ENCODE peak calls at places on chromosomes 1 and 21, in four cellular contexts. C, D, X and U are unnamed samples.

GRCh38 chr1:156740679-156741612 is at the start of gene MRPL24:
- DNase-seq in C (peak; percentile 90), X (peak; percentile 98), D (peak; percentile 100), U (peak; percentile 94)

GRCh38 chr1:218517507-218517906 is 172.4 kb downstream of the TGFB2 start:
- DNase-seq in C (no peak), X (no peak), D (no peak), U (no peak)

GRCh38 chr1:39632491-39633417 is 6.7 kb downstream of the HEYL start:
- DNase-seq in X (no peak), C (no peak), D (peak; percentile 61), U (no peak)

GRCh38 chr1:181514298-181515290 is 31.3 kb downstream of the CACNA1E start:
- DNase-seq in C (no peak), X (no peak), D (no peak), U (no peak)

GRCh38 chr1:247043406-247043805 is 35.2 kb downstream of the ZNF670 start:
- DNase-seq in C (no peak), D (no peak), X (no peak), U (no peak)

GRCh38 chr1:88697503-88697902 is 13.4 kb downstream of the PKN2 start:
- DNase-seq in C (no peak), D (peak; percentile 40), X (no peak), U (no peak)

GRCh38 chr21:29441651-29442050 is 142.9 kb downstream of the BACH1 start:
- DNase-seq in D (no peak), C (no peak), X (no peak), U (no peak)

GRCh38 chr21:36591326-36591970 is 107.5 kb upstream of the SIM2 start:
- DNase-seq in C (no peak), D (no peak), X (no peak), U (no peak)

GRCh38 chr1:17844146-17844826 is 89.2 kb downstream of the ACTL8 start:
- DNase-seq in C (no peak), D (no peak), X (no peak), U (no peak)

GRCh38 chr1:99858881-99859280 is 8.7 kb downstream of the AGL start:
- DNase-seq in D (no peak), X (no peak), C (no peak), U (no peak)

GRCh38 chr1:222009105-222009730 is 267.3 kb upstream of the DUSP10 start:
- DNase-seq in X (no peak), C (no peak), D (no peak), U (peak; percentile 11)

GRCh38 chr21:43023175-43023574 is 48.8 kb downstream of the PKNOX1 start:
- DNase-seq in X (no peak), D (no peak), C (no peak), U (no peak)

GRCh38 chr21:37032877-37033471 is 26.5 kb downstream of the RIPPLY3 start:
- DNase-seq in X (peak; percentile 26), D (peak; percentile 66), C (no peak), U (no peak)

GRCh38 chr21:38797470-38797869 is 8.3 kb upstream of the ETS2 start:
- DNase-seq in D (peak; percentile 67), X (no peak), C (no peak), U (no peak)

GRCh38 chr21:16509466-16509865 is 779.7 kb downstream of the USP25 start:
- DNase-seq in X (no peak), D (peak; percentile 41), C (no peak), U (no peak)

GRCh38 chr1:70504821-70505193 is 93.7 kb downstream of the CTH start:
- DNase-seq in D (peak; percentile 94), C (no peak), X (no peak), U (no peak)

GRCh38 chr1:156258859-156259258 is 11.0 kb upstream of the PAQR6 start:
- DNase-seq in D (no peak), X (no peak), C (no peak), U (no peak)

GRCh38 chr1:67342002-67342890 is 34.6 kb downstream of the IL12RB2 start:
- DNase-seq in D (no peak), X (no peak), C (no peak), U (no peak)

GRCh38 chr1:166960871-166961474 is 14.4 kb downstream of the ILDR2 start:
- DNase-seq in C (no peak), X (no peak), D (no peak), U (no peak)

GRCh38 chr1:61452354-61452990 is 272.5 kb downstream of the TM2D1 start:
- DNase-seq in C (no peak), D (no peak), X (no peak), U (no peak)

GRCh38 chr1:182784556-182785171 is 4.9 kb upstream of the NPL start:
- DNase-seq in D (peak; percentile 53), X (peak; percentile 61), C (no peak), U (peak; percentile 8)